ENCODE peak calls at places on chromosomes 6 and 20, in ten cellular contexts. S is K562, W is left ventricle myocardium inferior, V is adrenal gland, C is uterus, R is pancreas, L is IMR-90, P is fibroblast of lung, M is right atrium auricular region, A is RWPE2. F is an unnamed sample.
A peak's percentile ranks its signal among the peaks of the same experiment; 100 is the strongest.

GRCh38 chr6:103858003-103858402 is 1001.7 kb downstream of the HACE1 start:
- DNase-seq in S (no peak), W (no peak), V (no peak), C (no peak), R (no peak), L (no peak), P (no peak), M (no peak), A (no peak), F (no peak)

GRCh38 chr6:99189823-99190721 is 159.4 kb downstream of the FAXC start:
- DNase-seq in S (no peak), W (no peak), V (no peak), C (no peak), R (no peak), L (no peak), P (no peak), M (no peak), A (no peak), F (no peak)

GRCh38 chr6:145428656-145429173 is 306.6 kb downstream of the EPM2A start:
- DNase-seq in S (no peak), W (no peak), V (no peak), C (no peak), R (no peak), L (no peak), P (no peak), M (no peak), A (no peak), F (no peak)

GRCh38 chr6:129342243-129342642 is 367.7 kb downstream of the ARHGAP18 start:
- DNase-seq in S (no peak), W (no peak), V (no peak), C (no peak), R (no peak), L (peak; percentile 56), P (peak; percentile 93), M (no peak), A (no peak), F (no peak)

GRCh38 chr6:41605649-41606048 is 32.6 kb upstream of the MDFI start:
- DNase-seq in S (no peak), W (no peak), V (no peak), C (no peak), R (no peak), L (no peak), P (no peak), M (no peak), A (no peak), F (no peak)

GRCh38 chr6:35310265-35310831 is 12.7 kb downstream of the DEF6 start:
- DNase-seq in S (no peak), W (no peak), V (no peak), C (no peak), R (no peak), L (no peak), P (no peak), M (peak; percentile 56), A (no peak), F (no peak)

GRCh38 chr6:119736680-119737079 is 387.1 kb upstream of the MAN1A1 start:
- DNase-seq in S (no peak), W (no peak), V (no peak), C (no peak), R (no peak), L (no peak), P (no peak), M (no peak), A (no peak), F (no peak)

GRCh38 chr6:2655844-2656433 is 94.8 kb downstream of the MYLK4 start:
- DNase-seq in S (no peak), W (no peak), V (no peak), C (no peak), R (no peak), L (no peak), P (no peak), M (no peak), A (no peak), F (no peak)

GRCh38 chr6:87181903-87182302 is 26.5 kb downstream of the ZNF292 start:
- DNase-seq in S (no peak), W (no peak), V (no peak), C (no peak), R (no peak), L (no peak), P (no peak), M (no peak), A (no peak), F (no peak)

GRCh38 chr6:87182940-87183339 is 27.6 kb downstream of the ZNF292 start:
- DNase-seq in S (no peak), W (no peak), V (no peak), C (no peak), R (no peak), L (no peak), P (no peak), M (no peak), A (no peak), F (no peak)

GRCh38 chr6:87182321-87182720 is 27.0 kb downstream of the ZNF292 start:
- DNase-seq in S (no peak), W (no peak), V (no peak), C (no peak), R (no peak), L (no peak), P (no peak), M (no peak), A (no peak), F (no peak)

GRCh38 chr6:87184762-87185250 is 29.4 kb downstream of the ZNF292 start:
- DNase-seq in S (peak; percentile 14), W (no peak), V (no peak), C (no peak), R (no peak), L (no peak), P (no peak), M (no peak), A (no peak), F (no peak)

DNA sequence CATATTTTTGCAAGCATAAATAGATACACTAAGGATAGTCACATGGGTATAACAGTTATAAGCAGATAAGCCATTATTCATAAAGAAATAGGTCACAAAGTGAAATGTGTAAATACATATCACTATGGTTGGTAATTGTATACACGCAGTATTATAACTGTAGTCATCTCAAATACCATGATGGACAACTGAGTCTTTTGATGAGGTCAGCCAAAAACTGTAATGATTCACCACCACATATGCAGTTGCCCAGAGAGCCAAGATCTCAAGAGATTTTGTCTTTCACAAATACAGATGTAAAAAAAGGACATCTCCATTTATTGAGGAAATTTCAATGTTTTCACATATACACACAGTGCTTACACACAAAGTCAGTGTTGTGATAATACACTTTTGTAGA is 28.3 kb downstream of the ZNF292 start:
- DNase-seq in S (no peak), W (no peak), V (no peak), C (no peak), R (no peak), L (peak; percentile 77), P (peak; percentile 60), M (no peak), A (no peak), F (no peak)
- H3K27ac ChIP-seq in S (no peak overlapping the region), W (no peak overlapping the region), V (no peak overlapping the region), C (no peak overlapping the region), R (no peak overlapping the region), L (no peak overlapping the region), P (no peak overlapping the region), M (no peak overlapping the region), A (no peak overlapping the region), F (no peak overlapping the region)

GRCh38 chr20:22566876-22567658 is 17.3 kb downstream of the FOXA2 start:
- DNase-seq in S (no peak), W (no peak), V (no peak), C (no peak), R (no peak), L (no peak), P (no peak), M (no peak), A (no peak), F (no peak)
- H3K27me3 ChIP-seq in S (no peaks in the 10 kb centered on the region), W (peaks cover 100% of the 10 kb centered on the region), V (peaks cover 65% of the 10 kb centered on the region), C (peaks cover 66% of the 10 kb centered on the region), R (no peaks in the 10 kb centered on the region), L (peaks cover 36% of the 10 kb centered on the region), P (peaks cover 25% of the 10 kb centered on the region), M (peaks cover 28% of the 10 kb centered on the region), A (peaks cover 61% of the 10 kb centered on the region), F (peaks cover 100% of the 10 kb centered on the region)

GRCh38 chr6:109628158-109629000 is 62.6 kb downstream of the AK9 start:
- DNase-seq in S (no peak), W (no peak), V (no peak), C (no peak), R (no peak), L (no peak), P (no peak), M (no peak), A (no peak), F (no peak)

GRCh38 chr6:109623288-109623687 is 67.7 kb downstream of the AK9 start:
- DNase-seq in S (no peak), W (no peak), V (no peak), C (no peak), R (no peak), L (no peak), P (no peak), M (no peak), A (no peak), F (no peak)

GRCh38 chr6:109626311-109626710 is 64.7 kb downstream of the AK9 start:
- DNase-seq in S (no peak), W (no peak), V (no peak), C (no peak), R (no peak), L (no peak), P (no peak), M (no peak), A (no peak), F (no peak)

DNA sequence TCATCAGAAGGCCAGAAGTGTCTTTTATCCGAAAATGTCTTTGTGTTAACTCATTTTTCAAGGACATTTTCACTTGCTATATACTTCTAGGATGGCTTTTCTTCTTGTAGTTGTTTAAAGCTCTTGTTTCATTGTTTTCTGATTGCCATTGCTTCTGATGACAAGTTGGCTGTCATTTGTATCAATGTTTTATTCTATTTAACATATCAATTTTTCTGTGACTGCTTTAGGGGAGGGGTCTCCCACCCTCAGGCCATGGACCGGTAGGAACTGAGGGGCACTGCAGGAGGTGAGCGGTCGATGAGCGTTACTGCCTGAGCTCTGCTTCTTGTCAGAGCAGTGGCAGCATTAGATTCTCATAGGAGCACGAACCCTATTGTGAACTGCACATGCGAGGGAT is 65.8 kb downstream of the AK9 start:
- DNase-seq in S (no peak), W (no peak), V (no peak), C (no peak), R (no peak), L (no peak), P (no peak), M (no peak), A (no peak), F (no peak)
- TF ChIP-seq CTCF in S (no peak), W (no peak), V (no peak), C (no peak), R (no peak), L (no peak), P (no peak), M (no peak), A (no peak), F (no peak)

GRCh38 chr20:61587036-61587435 is 335.0 kb downstream of the CDH4 start:
- DNase-seq in S (no peak), W (no peak), V (no peak), C (no peak), R (no peak), L (no peak), P (no peak), M (no peak), A (no peak), F (no peak)

GRCh38 chr20:61589055-61589385 is 337.0 kb downstream of the CDH4 start:
- DNase-seq in S (no peak), W (no peak), V (no peak), C (no peak), R (no peak), L (peak; percentile 90), P (peak; percentile 88), M (no peak), A (no peak), F (no peak)

GRCh38 chr20:61587910-61588309 is 335.8 kb downstream of the CDH4 start:
- DNase-seq in S (no peak), W (no peak), V (no peak), C (no peak), R (no peak), L (no peak), P (no peak), M (no peak), A (no peak), F (no peak)

GRCh38 chr20:61590236-61590635 is 338.2 kb downstream of the CDH4 start:
- DNase-seq in S (no peak), W (no peak), V (no peak), C (no peak), R (no peak), L (no peak), P (no peak), M (no peak), A (no peak), F (no peak)

GRCh38 chr20:61588356-61589054 is 336.4 kb downstream of the CDH4 start:
- DNase-seq in S (no peak), W (no peak), V (no peak), C (no peak), R (no peak), L (peak; percentile 69), P (peak; percentile 64), M (no peak), A (no peak), F (no peak)
- H3K27ac ChIP-seq in S (no peak overlapping the region), W (no peak overlapping the region), V (no peak overlapping the region), C (no peak overlapping the region), R (no peak overlapping the region), L (peak overlapping the region; percentile 69), P (peak overlapping the region; percentile 59), M (no peak overlapping the region), A (peak overlapping the region; percentile 67), F (no peak overlapping the region)